ENCODE peak calls at places on chromosomes 16 and 17, in eight cellular contexts. V is esophagus squamous epithelium; N is fibroblast of lung; F is dorsolateral prefrontal cortex; B is IMR-90; J is tibial artery; X is adrenal gland; C is CD8-positive, alpha-beta T cell. M is an unnamed sample.

GRCh38 chr16:30525844-30526136 is 576 bp downstream of the ZNF768 start:
- DNase-seq in V (no peak), N (no peak), F (no peak), B (no peak), J (no peak), X (no peak), C (no peak), M (no peak)

GRCh38 chr17:49972486-49973270 is 3.7 kb downstream of the DLX4 start:
- DNase-seq in V (no peak), N (no peak), F (no peak), B (no peak), J (no peak), X (no peak), C (no peak), M (no peak)

GRCh38 chr16:22206847-22207714 is 1.0 kb downstream of the EEF2K start:
- DNase-seq in V (peak), N (peak), F (peak), B (peak), J (peak), X (peak), C (peak), M (peak)

GRCh38 chr16:89359296-89360147 is 130.8 kb downstream of the ANKRD11 start:
- DNase-seq in V (no peak), N (no peak), F (peak), B (no peak), J (no peak), X (no peak), C (no peak), M (no peak)

GRCh38 chr16:50666658-50667496 is 14.2 kb downstream of the SNX20 start:
- DNase-seq in V (no peak), N (no peak), F (no peak), B (no peak), J (no peak), X (no peak), C (peak), M (no peak)

GRCh38 chr16:51343411-51343810 is 192.3 kb upstream of the SALL1 start:
- DNase-seq in V (no peak), N (peak), F (no peak), B (peak), J (no peak), X (no peak), C (no peak), M (no peak)

GRCh38 chr17:75130632-75131277 is 787 bp downstream of the NT5C start:
- DNase-seq in V (no peak), N (peak), F (no peak), B (peak), J (no peak), X (peak), C (peak), M (peak)

GRCh38 chr17:40317880-40318834 is 9.2 kb downstream of the RARA start:
- DNase-seq in V (peak), N (peak), F (peak), B (peak), J (peak), X (peak), C (peak), M (peak)

GRCh38 chr16:75287708-75288107 is 36.3 kb upstream of the BCAR1 start:
- DNase-seq in V (no peak), N (no peak), F (no peak), B (no peak), J (no peak), X (no peak), C (no peak), M (no peak)

GRCh38 chr17:16250635-16251034 is 33.6 kb downstream of the PIGL start:
- DNase-seq in V (no peak), N (peak), F (no peak), B (peak), J (no peak), X (no peak), C (no peak), M (no peak)

GRCh38 chr17:28715217-28715616 is 2.5 kb downstream of the RAB34 start:
- DNase-seq in V (no peak), N (no peak), F (no peak), B (no peak), J (no peak), X (no peak), C (no peak), M (no peak)

GRCh38 chr17:28716740-28717577 is 709 bp downstream of the RAB34 start:
- DNase-seq in V (no peak), N (peak), F (no peak), B (peak), J (no peak), X (peak), C (no peak), M (no peak)

GRCh38 chr17:28718317-28718672 is 627 bp upstream of the RAB34 start:
- DNase-seq in V (no peak), N (no peak), F (no peak), B (no peak), J (no peak), X (no peak), C (no peak), M (no peak)

GRCh38 chr17:28718990-28719433 is 773 bp upstream of the RPL23A start:
- DNase-seq in V (no peak), N (no peak), F (no peak), B (no peak), J (no peak), X (no peak), C (no peak), M (no peak)

DNA sequence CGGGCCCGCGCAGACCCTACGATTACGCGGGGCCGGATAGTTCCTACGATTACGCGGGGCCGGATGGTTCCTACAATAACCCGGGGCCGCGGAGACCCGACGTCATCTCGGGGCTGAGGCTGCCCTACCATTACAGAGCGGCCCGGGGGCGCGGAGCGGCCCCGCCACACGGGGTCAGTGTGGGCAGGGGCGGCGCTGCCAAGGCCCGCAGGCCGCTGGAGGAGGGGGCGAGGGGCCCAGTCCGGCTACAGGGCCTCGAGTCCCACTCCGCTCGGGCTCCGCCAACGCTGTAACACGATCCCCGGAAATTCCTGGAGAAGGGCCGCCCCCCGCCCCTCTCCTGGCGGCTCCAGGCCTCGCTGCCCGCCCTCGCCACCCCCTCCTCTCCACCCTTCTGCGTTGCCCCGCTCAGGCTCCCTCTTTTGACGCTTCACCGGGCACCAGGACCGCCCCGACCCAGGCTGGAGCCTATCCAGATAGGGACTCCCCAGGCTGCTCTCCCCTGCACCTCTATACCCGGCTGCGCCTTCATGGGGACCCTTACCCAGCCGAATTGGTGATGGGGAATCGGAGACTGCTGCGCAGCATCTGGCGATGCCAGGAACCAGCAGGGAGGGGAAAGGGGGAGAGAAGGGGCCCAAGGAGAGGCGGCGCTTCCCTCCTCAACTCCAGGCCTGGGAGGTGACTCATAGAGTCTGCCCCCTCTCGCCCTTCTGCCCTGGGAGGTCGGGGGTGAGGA is at the start of gene RAB34:
- DNase-seq in V (no peak), N (peak), F (no peak), B (peak), J (peak), X (peak), C (peak), M (peak)
- TF ChIP-seq CTCF in V (no peak), N (peak), F (no peak), B (peak), J (no peak), X (peak), C (no peak), M (peak)

GRCh38 chr16:84368327-84368996 is at the start of gene ATP2C2:
- DNase-seq in V (no peak), N (no peak), F (no peak), B (no peak), J (no peak), X (no peak), C (no peak), M (peak)

GRCh38 chr16:84367750-84368320 is 503 bp upstream of the ATP2C2 start:
- DNase-seq in V (no peak), N (no peak), F (no peak), B (no peak), J (no peak), X (no peak), C (no peak), M (no peak)

GRCh38 chr16:84369105-84369504 is 767 bp downstream of the ATP2C2 start:
- DNase-seq in V (no peak), N (no peak), F (no peak), B (no peak), J (no peak), X (no peak), C (no peak), M (no peak)

GRCh38 chr16:84367297-84367680 is 1.0 kb upstream of the ATP2C2 start:
- DNase-seq in V (no peak), N (no peak), F (no peak), B (no peak), J (no peak), X (no peak), C (no peak), M (no peak)

DNA sequence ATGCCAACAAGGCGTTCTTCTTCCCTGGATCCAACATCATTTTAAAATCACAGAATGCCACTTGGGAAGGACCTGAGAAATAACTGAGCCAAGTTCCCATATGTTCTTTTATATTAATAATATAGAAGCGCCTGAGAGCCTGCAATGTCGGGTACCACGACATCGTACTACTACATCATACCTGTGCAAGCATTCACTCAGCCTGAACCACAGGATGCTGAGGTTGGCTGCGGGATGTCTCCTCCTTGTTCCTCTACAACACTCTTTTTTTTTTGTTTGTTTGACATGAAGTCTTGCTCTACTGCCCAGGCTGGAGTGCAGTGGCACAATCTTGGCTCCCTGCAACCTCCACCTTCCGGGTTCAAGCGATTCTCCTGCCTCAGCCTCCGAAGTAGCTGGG is 2.1 kb upstream of the ATP2C2 start:
- DNase-seq in V (no peak), N (no peak), F (no peak), B (no peak), J (no peak), X (no peak), C (no peak), M (no peak)
- H3K27ac ChIP-seq in V (no peak), N (no peak), F (no peak), B (no peak), J (no peak), X (no peak), C (no peak), M (no peak)

DNA sequence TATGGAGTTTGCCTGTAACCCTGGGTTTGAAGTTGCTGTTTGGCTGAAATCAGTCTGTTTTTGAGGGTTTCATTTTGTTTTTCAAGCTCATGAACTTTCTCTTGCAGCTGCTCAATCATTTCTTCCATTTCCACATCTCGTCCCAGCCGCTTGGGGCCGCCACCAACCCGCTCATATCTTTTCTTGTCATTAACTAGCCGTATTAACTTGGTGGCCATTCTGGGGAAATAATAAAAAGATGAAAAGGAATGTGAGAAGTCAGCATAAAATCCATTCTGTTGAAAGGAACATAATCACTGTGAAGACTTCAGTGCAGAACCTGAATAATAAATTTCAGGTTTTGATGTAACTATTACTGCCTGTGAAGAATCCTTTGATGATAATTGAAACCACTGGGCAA is 11.5 kb downstream of the RPGRIP1L start:
- DNase-seq in V (no peak), N (peak), F (no peak), B (no peak), J (no peak), X (no peak), C (no peak), M (no peak)
- TF ChIP-seq CTCF in V (no peak), N (peak), F (no peak), B (no peak), J (no peak), X (no peak), C (no peak), M (peak)

DNA sequence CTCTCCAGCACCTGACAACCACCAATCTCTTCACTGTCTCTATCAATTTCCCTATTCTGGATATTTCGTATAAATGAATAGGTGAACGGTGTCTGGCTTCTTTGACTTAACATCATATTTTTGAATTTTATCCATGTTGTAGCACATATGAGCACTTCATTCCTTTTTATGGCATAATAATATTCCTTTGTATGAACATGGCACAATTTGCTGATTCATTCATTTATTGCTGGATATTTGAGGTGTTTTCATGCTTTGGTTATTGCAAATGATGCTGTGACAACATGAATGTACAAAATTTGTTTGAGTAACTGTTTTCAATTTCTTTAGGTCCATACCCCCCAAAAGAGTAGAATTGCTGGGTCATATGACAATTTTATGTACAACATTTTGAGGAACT is 12.0 kb downstream of the CCDC182 start:
- DNase-seq in V (no peak), N (no peak), F (no peak), B (no peak), J (no peak), X (no peak), C (no peak), M (no peak)
- H3K27ac ChIP-seq in V (no peak), N (no peak), F (no peak), B (no peak), J (no peak), X (no peak), C (no peak), M (no peak)

DNA sequence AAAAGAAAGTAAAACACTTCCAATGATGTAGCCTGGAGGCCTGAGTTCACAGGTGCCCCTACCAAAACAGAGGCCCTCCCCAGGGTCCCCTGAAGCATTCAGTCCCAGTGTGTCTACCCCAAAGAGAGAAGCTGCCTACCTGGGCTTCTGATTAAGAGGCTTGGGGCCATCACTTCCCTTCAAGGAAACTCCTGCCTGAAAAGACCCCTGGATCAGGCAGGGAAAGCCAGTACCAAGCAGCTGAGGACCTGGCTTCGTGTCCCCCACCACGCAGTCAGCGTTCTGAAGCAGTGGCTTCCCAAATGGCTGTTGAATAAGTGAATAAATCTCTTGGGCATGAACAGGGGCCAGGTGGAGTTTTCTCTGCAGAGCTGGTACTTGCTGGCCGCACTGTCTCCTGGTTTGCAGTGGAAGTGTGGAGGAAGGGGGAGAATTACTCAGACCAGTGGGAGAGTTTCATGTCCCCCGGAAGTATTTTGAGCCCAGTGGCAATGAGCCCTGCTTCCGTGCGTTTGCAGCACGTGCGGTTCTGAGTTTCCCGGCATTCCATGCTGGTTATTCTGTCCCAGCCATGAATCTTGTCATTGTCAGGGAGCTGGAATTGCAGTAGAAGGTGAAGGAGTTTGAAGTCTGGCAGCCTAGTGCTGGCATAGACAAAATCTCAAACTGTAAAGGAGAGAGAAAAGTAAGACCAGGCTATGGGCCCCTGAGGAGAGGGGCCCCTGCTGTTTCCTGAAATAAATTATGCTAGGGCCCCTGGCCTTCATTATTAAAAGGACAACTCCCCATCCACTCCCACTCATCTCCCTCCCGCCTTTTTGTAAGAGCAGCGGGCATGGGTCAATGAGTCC is 27.0 kb downstream of the RMI2 start:
- DNase-seq in V (no peak), N (no peak), F (no peak), B (no peak), J (no peak), X (no peak), C (no peak), M (no peak)
- TF ChIP-seq CTCF in V (no peak), N (no peak), F (no peak), B (no peak), J (no peak), X (no peak), C (no peak), M (no peak)

DNA sequence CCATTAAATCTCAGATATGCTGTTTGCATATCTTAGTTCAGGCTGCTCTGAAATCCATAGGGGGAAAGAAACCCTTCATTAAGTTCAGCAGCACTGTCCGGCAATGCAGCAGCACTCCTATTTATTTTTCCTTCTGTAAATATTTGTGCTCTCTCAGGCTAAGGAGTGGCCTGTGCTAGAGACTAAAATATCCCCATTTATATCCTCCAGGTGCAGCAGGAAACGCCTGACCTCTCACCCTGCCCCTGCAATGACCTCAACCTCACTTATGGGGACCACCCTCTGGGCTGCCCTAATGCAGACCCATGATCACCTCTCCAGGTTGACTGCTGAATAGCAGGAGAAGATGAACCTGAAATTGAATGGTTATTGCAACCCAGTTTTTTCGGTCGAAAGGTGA is 165.0 kb upstream of the ELAC2 start:
- DNase-seq in V (no peak), N (no peak), F (no peak), B (no peak), J (no peak), X (no peak), C (no peak), M (no peak)
- H3K27ac ChIP-seq in V (no peak), N (no peak), F (no peak), B (no peak), J (no peak), X (no peak), C (no peak), M (no peak)

GRCh38 chr16:56828641-56829040 is 36.4 kb upstream of the SLC12A3 start:
- DNase-seq in V (no peak), N (no peak), F (no peak), B (no peak), J (no peak), X (no peak), C (no peak), M (no peak)

GRCh38 chr16:56822966-56823739 is 41.9 kb upstream of the SLC12A3 start:
- DNase-seq in V (no peak), N (no peak), F (no peak), B (no peak), J (no peak), X (no peak), C (no peak), M (no peak)

GRCh38 chr16:56825821-56826220 is 39.2 kb upstream of the SLC12A3 start:
- DNase-seq in V (no peak), N (no peak), F (no peak), B (peak), J (no peak), X (no peak), C (no peak), M (no peak)

GRCh38 chr16:56824804-56825203 is 40.2 kb upstream of the SLC12A3 start:
- DNase-seq in V (no peak), N (no peak), F (no peak), B (no peak), J (no peak), X (no peak), C (no peak), M (no peak)

DNA sequence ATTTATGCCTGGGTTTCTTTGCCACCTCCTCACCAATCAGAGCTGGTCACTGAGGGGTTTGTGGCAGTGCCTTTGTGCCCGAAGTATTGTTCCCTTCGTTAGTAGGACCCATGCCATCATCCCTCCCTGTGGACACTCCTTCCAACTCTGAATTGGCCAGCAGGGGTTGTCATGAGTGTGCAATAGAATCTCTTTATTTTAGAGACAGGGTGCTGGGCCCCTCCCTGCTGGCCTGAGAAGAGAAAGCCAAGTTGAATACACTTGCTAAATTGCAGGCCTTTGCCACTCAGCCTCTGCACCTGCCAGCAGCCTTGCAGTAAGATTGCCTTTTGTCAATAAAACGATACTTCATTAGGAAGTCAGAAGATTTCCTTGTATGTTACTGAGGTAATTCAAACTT is 40.7 kb upstream of the SLC12A3 start:
- DNase-seq in V (no peak), N (no peak), F (no peak), B (no peak), J (no peak), X (peak), C (no peak), M (no peak)
- TF ChIP-seq CTCF in V (no peak), N (no peak), F (peak), B (peak), J (no peak), X (peak), C (no peak), M (no peak)